ENCODE peak calls at places on chromosomes 6 and 20, in ten cellular contexts. K is endothelial cell, G is IMR-90, S is H1, C is MM.1S, P is WTC11, W is cardiac muscle cell, E is BJ, N is tibial artery, U is kidney epithelial cell. M is an unnamed sample.
A peak's percentile ranks its signal among the peaks of the same experiment; 100 is the strongest.

GRCh38 chr20:38061109-38061508 is 27.6 kb downstream of the RPRD1B start:
- DNase-seq in K (no peak), G (no peak), S (no peak), C (peak; percentile 33), P (no peak), W (no peak), E (no peak), N (no peak), U (no peak), M (no peak)

GRCh38 chr6:163793584-163793983 is 379.1 kb downstream of the QKI start:
- DNase-seq in K (no peak), G (peak; percentile 85), S (no peak), C (no peak), P (no peak), W (peak; percentile 18), E (no peak), N (no peak), U (peak; percentile 86), M (peak; percentile 6)

GRCh38 chr20:63639093-63639860 is 12.4 kb upstream of the GMEB2 start:
- DNase-seq in K (no peak), G (no peak), S (no peak), C (no peak), P (no peak), W (no peak), E (no peak), N (no peak), U (no peak), M (no peak)

GRCh38 chr6:112286010-112286409 is 31.6 kb upstream of the LAMA4 start:
- DNase-seq in K (no peak), G (no peak), S (no peak), C (no peak), P (no peak), W (no peak), E (no peak), N (no peak), U (no peak), M (no peak)

GRCh38 chr6:46969206-46969605 is 47.5 kb upstream of the ADGRF5 start:
- DNase-seq in K (no peak), G (no peak), S (no peak), C (no peak), P (no peak), W (no peak), E (no peak), N (no peak), U (no peak), M (no peak)

GRCh38 chr6:11317885-11318771 is 85.7 kb upstream of the NEDD9 start:
- DNase-seq in K (no peak), G (peak; percentile 98), S (no peak), C (no peak), P (no peak), W (peak; percentile 94), E (peak; percentile 98), N (no peak), U (peak; percentile 100), M (peak; percentile 99)

GRCh38 chr6:72216222-72217106 is 330.1 kb downstream of the RIMS1 start:
- DNase-seq in K (no peak), G (no peak), S (no peak), C (no peak), P (no peak), W (no peak), E (no peak), N (no peak), U (no peak), M (no peak)

GRCh38 chr6:33847078-33847477 is 43.3 kb upstream of the MLN start:
- DNase-seq in K (no peak), G (no peak), S (no peak), C (no peak), P (no peak), W (no peak), E (no peak), N (no peak), U (no peak), M (no peak)

GRCh38 chr20:6637160-6637579 is 130.3 kb upstream of the BMP2 start:
- DNase-seq in K (no peak), G (no peak), S (no peak), C (no peak), P (no peak), W (no peak), E (no peak), N (no peak), U (no peak), M (no peak)

GRCh38 chr6:52984247-52984646 is 10.8 kb downstream of the GSTA4 start:
- DNase-seq in K (no peak), G (no peak), S (no peak), C (peak; percentile 95), P (no peak), W (no peak), E (no peak), N (no peak), U (no peak), M (no peak)

GRCh38 chr20:40663304-40663703 is 25.7 kb downstream of the MAFB start:
- DNase-seq in K (no peak), G (no peak), S (no peak), C (no peak), P (no peak), W (no peak), E (no peak), N (no peak), U (no peak), M (no peak)

GRCh38 chr20:2751347-2751867 is 49.0 kb downstream of the CPXM1 start:
- DNase-seq in K (no peak), G (no peak), S (no peak), C (no peak), P (no peak), W (no peak), E (no peak), N (no peak), U (no peak), M (no peak)

GRCh38 chr20:10662151-10662550 is 11.6 kb downstream of the JAG1 start:
- DNase-seq in K (no peak), G (no peak), S (no peak), C (no peak), P (no peak), W (no peak), E (no peak), N (no peak), U (no peak), M (no peak)

GRCh38 chr6:56363796-56364195 is 116.4 kb upstream of the COL21A1 start:
- DNase-seq in K (no peak), G (no peak), S (no peak), C (no peak), P (no peak), W (no peak), E (no peak), N (no peak), U (no peak), M (no peak)

GRCh38 chr6:48859562-48859961 is 603.5 kb downstream of the MMUT start:
- DNase-seq in K (no peak), G (no peak), S (no peak), C (no peak), P (no peak), W (no peak), E (no peak), N (no peak), U (no peak), M (no peak)

GRCh38 chr6:166929534-166930189 is 26.7 kb downstream of the RNASET2 start:
- DNase-seq in K (no peak), G (no peak), S (no peak), C (no peak), P (no peak), W (no peak), E (no peak), N (no peak), U (no peak), M (no peak)
- TF ChIP-seq CTCF in K (no peak), G (no peak), S (peak; percentile 27), C (no peak), P (no peak), W (peak; percentile 5), E (no peak), N (no peak), U (peak; percentile 39), M (no peak)

GRCh38 chr6:137415127-137415833 is 78.9 kb downstream of the OLIG3 start:
- DNase-seq in K (peak; percentile 69), G (peak; percentile 53), S (no peak), C (peak; percentile 87), P (peak; percentile 60), W (peak; percentile 80), E (peak; percentile 8), N (no peak), U (peak; percentile 34), M (peak; percentile 74)
- TF ChIP-seq CTCF in K (peak; percentile 45), G (peak; percentile 60), S (peak; percentile 47), C (peak; percentile 81), P (no peak), W (peak; percentile 81), E (peak; percentile 81), N (peak; percentile 48), U (peak; percentile 74), M (peak; percentile 81)

DNA sequence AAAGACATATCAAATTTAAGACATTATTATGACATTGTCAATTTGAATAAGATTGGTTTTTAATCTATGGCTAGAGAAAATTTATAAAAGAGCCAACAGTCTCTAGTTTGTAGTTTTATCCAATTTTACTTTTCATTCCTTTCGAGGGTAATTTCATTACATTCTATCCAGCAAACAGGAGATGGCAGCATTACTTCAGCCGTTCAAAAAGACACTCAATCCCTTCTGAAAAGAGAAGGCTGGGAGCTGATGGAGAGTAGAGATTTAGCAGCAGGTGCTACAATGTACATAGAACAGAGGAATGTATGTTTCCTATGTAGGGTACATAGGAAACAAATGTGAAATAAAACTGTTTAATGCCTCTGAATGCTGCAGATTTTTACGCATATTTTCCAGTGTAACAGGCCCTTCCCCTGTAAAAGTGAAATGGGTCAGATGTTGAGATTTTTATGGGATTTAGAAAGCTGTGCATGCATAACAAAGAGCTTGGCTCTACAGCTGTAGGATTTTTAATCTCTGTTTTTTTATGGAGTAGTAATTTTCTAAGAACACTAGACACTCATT is 15.9 kb downstream of the RPS12 start:
- DNase-seq in K (no peak), G (peak; percentile 59), S (no peak), C (peak; percentile 49), P (no peak), W (peak; percentile 66), E (no peak), N (no peak), U (no peak), M (peak; percentile 62)
- TF ChIP-seq CTCF in K (peak; percentile 21), G (peak; percentile 74), S (no peak), C (peak; percentile 31), P (no peak), W (peak; percentile 59), E (peak; percentile 50), N (peak; percentile 29), U (peak; percentile 52), M (peak; percentile 69)

DNA sequence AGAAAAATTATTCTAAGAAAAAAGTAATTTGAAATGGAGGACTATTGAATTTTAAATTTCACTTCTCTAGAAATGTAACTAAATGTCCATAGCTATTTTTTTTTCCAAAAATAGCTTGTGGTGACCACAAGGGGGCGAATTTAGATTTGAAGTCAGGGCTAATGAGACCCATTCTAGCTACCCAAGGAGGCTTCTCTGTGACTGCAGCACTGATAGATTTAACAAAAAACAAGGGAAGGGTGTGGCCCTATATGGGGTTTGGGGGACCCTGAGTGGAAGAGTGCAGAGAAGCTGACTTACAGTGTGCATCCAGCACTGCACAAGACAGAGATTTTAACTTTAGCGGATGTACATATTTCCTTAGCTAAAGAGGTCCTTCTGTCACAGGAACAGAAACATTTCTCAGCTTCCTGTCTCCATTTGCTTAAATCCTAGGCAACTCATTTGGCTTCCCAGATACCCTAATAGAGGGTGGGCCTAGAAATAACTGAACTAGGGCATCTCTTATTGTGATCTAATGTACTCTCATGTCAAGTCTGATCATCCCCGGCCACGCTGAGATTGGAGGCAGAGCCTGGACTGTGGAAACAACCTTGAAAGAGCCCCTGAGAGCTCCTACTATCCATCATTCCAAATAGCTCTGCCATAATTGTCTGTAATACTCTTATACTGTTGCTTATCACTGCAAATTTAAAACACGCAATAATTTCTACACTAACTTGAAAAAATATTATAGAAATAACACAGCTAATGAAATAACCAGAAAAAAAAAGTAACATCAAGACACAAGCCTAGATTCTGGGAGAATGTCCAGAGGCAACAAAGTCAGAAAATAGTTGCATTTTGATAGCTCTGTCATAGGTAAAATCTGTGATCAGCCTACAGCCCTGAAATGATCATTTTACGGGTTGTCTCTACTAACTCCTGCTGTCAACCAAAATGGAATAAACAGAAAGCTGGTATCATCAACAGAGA is 93.6 kb downstream of the SNAP91 start:
- DNase-seq in K (peak; percentile 8), G (peak; percentile 37), S (no peak), C (peak; percentile 42), P (no peak), W (peak; percentile 61), E (no peak), N (no peak), U (no peak), M (peak; percentile 55)
- TF ChIP-seq CTCF in K (peak; percentile 91), G (peak; percentile 54), S (no peak), C (peak; percentile 50), P (peak; percentile 59), W (peak; percentile 69), E (peak; percentile 72), N (peak; percentile 42), U (peak; percentile 50), M (peak; percentile 74)

M was measured in fibroblast of pulmonary artery.